ENCODE peak calls at places on chromosomes 16 and 17, in five cellular contexts. One of them, this sample, is unnamed.

GRCh38 chr16:996672-997071 is 15.1 kb downstream of the SOX8 start:
- DNase-seq in spleen: no peak
- DNase-seq in CD4-positive, CD25-positive, alpha-beta regulatory T cell: no peak
- DNase-seq in neuronal stem cell: no peak
- DNase-seq in ascending aorta: no peak
- DNase-seq in this sample: no peak

GRCh38 chr17:4057731-4058130 is 85.1 kb downstream of the ZZEF1 start:
- DNase-seq in spleen: no peak
- DNase-seq in ascending aorta: no peak
- DNase-seq in neuronal stem cell: no peak
- DNase-seq in CD4-positive, CD25-positive, alpha-beta regulatory T cell: no peak
- DNase-seq in this sample: no peak

GRCh38 chr16:74575805-74576643 is 30.9 kb downstream of the GLG1 start:
- DNase-seq in ascending aorta: no peak
- DNase-seq in spleen: no peak
- DNase-seq in CD4-positive, CD25-positive, alpha-beta regulatory T cell: no peak
- DNase-seq in neuronal stem cell: no peak
- DNase-seq in this sample: peak; percentile 73

GRCh38 chr17:7883781-7884386 is 4.7 kb upstream of the CHD3 start:
- DNase-seq in neuronal stem cell: no peak
- DNase-seq in CD4-positive, CD25-positive, alpha-beta regulatory T cell: peak; percentile 46
- DNase-seq in spleen: no peak
- DNase-seq in ascending aorta: no peak
- DNase-seq in this sample: no peak

GRCh38 chr16:87297918-87298631 is 19.1 kb downstream of the C16orf95 start:
- DNase-seq in CD4-positive, CD25-positive, alpha-beta regulatory T cell: no peak
- DNase-seq in ascending aorta: no peak
- DNase-seq in neuronal stem cell: peak; percentile 63
- DNase-seq in spleen: peak; percentile 70
- DNase-seq in this sample: no peak

GRCh38 chr16:84851192-84852127 is 31.7 kb downstream of the CRISPLD2 start:
- DNase-seq in neuronal stem cell: no peak
- DNase-seq in spleen: no peak
- DNase-seq in CD4-positive, CD25-positive, alpha-beta regulatory T cell: no peak
- DNase-seq in ascending aorta: no peak
- DNase-seq in this sample: peak; percentile 88

GRCh38 chr17:68074279-68074678 is 38.7 kb downstream of the KPNA2 start:
- DNase-seq in CD4-positive, CD25-positive, alpha-beta regulatory T cell: no peak
- DNase-seq in neuronal stem cell: no peak
- DNase-seq in spleen: peak; percentile 2
- DNase-seq in ascending aorta: no peak
- DNase-seq in this sample: no peak

GRCh38 chr16:68711421-68712139 is 25.5 kb upstream of the CDH1 start:
- DNase-seq in spleen: no peak
- DNase-seq in ascending aorta: no peak
- DNase-seq in CD4-positive, CD25-positive, alpha-beta regulatory T cell: no peak
- DNase-seq in neuronal stem cell: no peak
- DNase-seq in this sample: no peak

GRCh38 chr16:56689171-56689570 is 6.9 kb downstream of the MT1X start:
- DNase-seq in CD4-positive, CD25-positive, alpha-beta regulatory T cell: no peak
- DNase-seq in neuronal stem cell: no peak
- DNase-seq in ascending aorta: no peak
- DNase-seq in spleen: no peak
- DNase-seq in this sample: no peak

GRCh38 chr17:42623732-42624596 is 14.5 kb downstream of the TUBG1 start:
- DNase-seq in CD4-positive, CD25-positive, alpha-beta regulatory T cell: no peak
- DNase-seq in neuronal stem cell: no peak
- DNase-seq in spleen: no peak
- DNase-seq in ascending aorta: no peak
- DNase-seq in this sample: no peak

GRCh38 chr17:81337449-81337848 is 42.3 kb upstream of the SLC38A10 start:
- DNase-seq in neuronal stem cell: no peak
- DNase-seq in spleen: peak; percentile 76
- DNase-seq in ascending aorta: no peak
- DNase-seq in CD4-positive, CD25-positive, alpha-beta regulatory T cell: no peak
- DNase-seq in this sample: no peak

GRCh38 chr17:11278984-11279270 is 37.9 kb downstream of the SHISA6 start:
- DNase-seq in neuronal stem cell: no peak
- DNase-seq in CD4-positive, CD25-positive, alpha-beta regulatory T cell: no peak
- DNase-seq in spleen: no peak
- DNase-seq in ascending aorta: no peak
- DNase-seq in this sample: no peak

GRCh38 chr16:89422527-89422904 is 67.8 kb downstream of the ANKRD11 start:
- DNase-seq in neuronal stem cell: no peak
- DNase-seq in CD4-positive, CD25-positive, alpha-beta regulatory T cell: no peak
- DNase-seq in spleen: no peak
- DNase-seq in ascending aorta: peak; percentile 79
- DNase-seq in this sample: no peak

GRCh38 chr16:10579965-10580918 is at the start of gene EMP2:
- DNase-seq in ascending aorta: peak; percentile 90
- DNase-seq in neuronal stem cell: peak; percentile 75
- DNase-seq in CD4-positive, CD25-positive, alpha-beta regulatory T cell: no peak
- DNase-seq in spleen: peak; percentile 78
- DNase-seq in this sample: peak; percentile 73

GRCh38 chr16:53099318-53100130 is 44.7 kb downstream of the CHD9 start:
- DNase-seq in neuronal stem cell: peak; percentile 85
- DNase-seq in spleen: peak; percentile 91
- DNase-seq in ascending aorta: peak; percentile 96
- DNase-seq in CD4-positive, CD25-positive, alpha-beta regulatory T cell: peak; percentile 34
- DNase-seq in this sample: peak; percentile 99

GRCh38 chr16:54009464-54010176 is 277.0 kb downstream of the IRX3 start:
- DNase-seq in spleen: no peak
- DNase-seq in neuronal stem cell: no peak
- DNase-seq in CD4-positive, CD25-positive, alpha-beta regulatory T cell: no peak
- DNase-seq in ascending aorta: no peak
- DNase-seq in this sample: no peak

GRCh38 chr16:68374251-68374805 is 63.5 kb downstream of the PRMT7 start:
- DNase-seq in spleen: no peak
- DNase-seq in ascending aorta: no peak
- DNase-seq in CD4-positive, CD25-positive, alpha-beta regulatory T cell: no peak
- DNase-seq in neuronal stem cell: no peak
- DNase-seq in this sample: no peak

GRCh38 chr16:634996-635395 is 1.1 kb downstream of the METTL26 start:
- DNase-seq in ascending aorta: no peak
- DNase-seq in spleen: peak; percentile 82
- DNase-seq in neuronal stem cell: no peak
- DNase-seq in CD4-positive, CD25-positive, alpha-beta regulatory T cell: no peak
- DNase-seq in this sample: no peak

GRCh38 chr16:52861614-52862022 is 191.1 kb downstream of the CHD9NB start:
- DNase-seq in neuronal stem cell: peak; percentile 51
- DNase-seq in CD4-positive, CD25-positive, alpha-beta regulatory T cell: no peak
- DNase-seq in spleen: no peak
- DNase-seq in ascending aorta: no peak
- DNase-seq in this sample: no peak

GRCh38 chr17:29747660-29748059 is 124.9 kb upstream of the CORO6 start:
- DNase-seq in spleen: no peak
- DNase-seq in neuronal stem cell: no peak
- DNase-seq in ascending aorta: no peak
- DNase-seq in CD4-positive, CD25-positive, alpha-beta regulatory T cell: no peak
- DNase-seq in this sample: no peak

GRCh38 chr16:81807767-81808166 is 28.7 kb downstream of the PLCG2 start:
- DNase-seq in CD4-positive, CD25-positive, alpha-beta regulatory T cell: no peak
- DNase-seq in neuronal stem cell: no peak
- DNase-seq in spleen: no peak
- DNase-seq in ascending aorta: no peak
- DNase-seq in this sample: no peak

GRCh38 chr16:81810894-81811538 is 31.9 kb downstream of the PLCG2 start:
- DNase-seq in neuronal stem cell: no peak
- DNase-seq in spleen: no peak
- DNase-seq in ascending aorta: no peak
- DNase-seq in CD4-positive, CD25-positive, alpha-beta regulatory T cell: no peak
- DNase-seq in this sample: no peak

GRCh38 chr16:81809567-81809966 is 30.5 kb downstream of the PLCG2 start:
- DNase-seq in neuronal stem cell: no peak
- DNase-seq in ascending aorta: no peak
- DNase-seq in CD4-positive, CD25-positive, alpha-beta regulatory T cell: no peak
- DNase-seq in spleen: no peak
- DNase-seq in this sample: no peak

GRCh38 chr16:81808933-81809480 is 29.9 kb downstream of the PLCG2 start:
- DNase-seq in spleen: peak; percentile 85
- DNase-seq in neuronal stem cell: no peak
- DNase-seq in ascending aorta: no peak
- DNase-seq in CD4-positive, CD25-positive, alpha-beta regulatory T cell: no peak
- DNase-seq in this sample: no peak

DNA sequence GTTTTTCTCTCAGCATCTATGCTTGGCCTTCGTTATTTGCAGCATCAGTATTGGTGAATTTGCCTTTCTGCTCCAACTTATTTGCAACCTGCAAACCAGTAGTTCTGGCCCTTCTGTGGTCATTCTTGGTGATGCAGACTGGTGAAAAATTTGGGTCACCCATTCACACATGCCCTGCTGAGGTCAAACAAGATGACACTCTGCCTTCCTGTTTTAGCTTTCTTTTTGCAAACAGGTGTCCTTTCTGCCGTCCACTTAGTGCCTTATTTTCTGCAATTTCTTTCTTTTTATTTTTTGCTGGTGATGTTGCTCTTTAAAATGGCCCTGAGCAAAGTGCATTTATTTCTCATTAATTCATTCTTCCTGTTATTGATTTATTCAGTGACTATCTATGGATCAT is 31.3 kb downstream of the PLCG2 start:
- DNase-seq in neuronal stem cell: no peak
- DNase-seq in ascending aorta: no peak
- DNase-seq in CD4-positive, CD25-positive, alpha-beta regulatory T cell: no peak
- DNase-seq in spleen: no peak
- DNase-seq in this sample: no peak
- H3K36me3 ChIP-seq in neuronal stem cell: no peaks in the 10 kb centered on the region
- H3K36me3 ChIP-seq in ascending aorta: no peaks in the 10 kb centered on the region
- H3K36me3 ChIP-seq in CD4-positive, CD25-positive, alpha-beta regulatory T cell: no peaks in the 10 kb centered on the region
- H3K36me3 ChIP-seq in spleen: no peaks in the 10 kb centered on the region
- H3K36me3 ChIP-seq in this sample: no peaks in the 10 kb centered on the region

GRCh38 chr16:24849641-24850040 is 3.9 kb downstream of the SLC5A11 start:
- DNase-seq in spleen: no peak
- DNase-seq in ascending aorta: no peak
- DNase-seq in CD4-positive, CD25-positive, alpha-beta regulatory T cell: no peak
- DNase-seq in neuronal stem cell: no peak
- DNase-seq in this sample: no peak

GRCh38 chr16:24853169-24853824 is 7.5 kb downstream of the SLC5A11 start:
- DNase-seq in neuronal stem cell: no peak
- DNase-seq in spleen: no peak
- DNase-seq in CD4-positive, CD25-positive, alpha-beta regulatory T cell: no peak
- DNase-seq in ascending aorta: no peak
- DNase-seq in this sample: no peak

GRCh38 chr16:24850289-24850931 is 4.6 kb downstream of the SLC5A11 start:
- DNase-seq in spleen: no peak
- DNase-seq in ascending aorta: no peak
- DNase-seq in CD4-positive, CD25-positive, alpha-beta regulatory T cell: no peak
- DNase-seq in neuronal stem cell: no peak
- DNase-seq in this sample: no peak

GRCh38 chr16:24852281-24852721 is 6.5 kb downstream of the SLC5A11 start:
- DNase-seq in neuronal stem cell: no peak
- DNase-seq in ascending aorta: no peak
- DNase-seq in CD4-positive, CD25-positive, alpha-beta regulatory T cell: no peak
- DNase-seq in spleen: no peak
- DNase-seq in this sample: no peak

DNA sequence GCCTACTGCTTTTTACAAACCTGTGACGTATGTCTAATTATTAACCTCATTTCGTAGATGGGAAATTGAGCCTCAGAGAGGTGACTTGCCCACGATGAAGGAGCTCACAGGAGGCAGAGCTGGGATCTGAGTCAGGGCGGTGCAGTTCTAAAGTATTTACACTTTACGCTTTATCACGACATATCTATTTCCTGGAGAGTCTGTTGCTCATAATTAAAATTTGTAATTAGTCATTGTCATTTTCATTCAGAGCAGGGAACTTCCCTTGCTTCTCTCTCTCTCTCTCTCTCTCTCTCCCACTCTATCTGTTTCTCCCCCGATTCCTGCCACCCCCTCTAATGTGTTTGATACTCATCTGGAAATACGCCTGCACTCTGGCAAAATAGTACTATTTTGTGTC is 5.9 kb downstream of the SLC5A11 start:
- DNase-seq in spleen: no peak
- DNase-seq in CD4-positive, CD25-positive, alpha-beta regulatory T cell: no peak
- DNase-seq in ascending aorta: no peak
- DNase-seq in neuronal stem cell: no peak
- DNase-seq in this sample: no peak
- H3K36me3 ChIP-seq in spleen: no peaks in the 10 kb centered on the region
- H3K36me3 ChIP-seq in CD4-positive, CD25-positive, alpha-beta regulatory T cell: no peaks in the 10 kb centered on the region
- H3K36me3 ChIP-seq in ascending aorta: no peaks in the 10 kb centered on the region
- H3K36me3 ChIP-seq in neuronal stem cell: no peaks in the 10 kb centered on the region
- H3K36me3 ChIP-seq in this sample: no peaks in the 10 kb centered on the region

DNA sequence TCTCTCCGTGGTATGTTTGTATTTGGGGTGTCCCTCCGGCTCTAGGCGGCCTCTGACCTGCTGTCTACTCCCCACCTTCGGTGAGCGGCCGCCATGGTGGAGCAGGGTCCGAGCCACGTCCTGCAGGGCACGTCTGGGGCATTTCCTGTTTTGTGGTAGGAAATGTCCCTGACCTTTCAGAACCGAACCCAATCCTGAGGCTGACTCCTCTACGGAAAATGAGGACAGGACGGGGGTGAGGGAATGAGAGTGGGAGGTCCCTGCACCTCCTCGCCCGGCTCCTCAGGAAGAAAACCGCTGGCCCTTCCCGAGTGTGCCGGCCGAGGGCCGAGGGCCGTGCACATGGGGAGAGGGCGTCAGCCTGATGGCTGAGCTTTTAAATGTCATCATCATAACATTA is 45.8 kb downstream of the WDR45B start:
- DNase-seq in spleen: no peak
- DNase-seq in ascending aorta: no peak
- DNase-seq in neuronal stem cell: no peak
- DNase-seq in CD4-positive, CD25-positive, alpha-beta regulatory T cell: no peak
- DNase-seq in this sample: no peak
- H3K36me3 ChIP-seq in spleen: peaks cover 20% of the 10 kb centered on the region
- H3K36me3 ChIP-seq in ascending aorta: peaks cover 75% of the 10 kb centered on the region
- H3K36me3 ChIP-seq in neuronal stem cell: peaks cover 61% of the 10 kb centered on the region
- H3K36me3 ChIP-seq in CD4-positive, CD25-positive, alpha-beta regulatory T cell: peaks cover 56% of the 10 kb centered on the region
- H3K36me3 ChIP-seq in this sample: peaks cover 22% of the 10 kb centered on the region

GRCh38 chr16:50679266-50679665 is 1.8 kb downstream of the SNX20 start:
- DNase-seq in CD4-positive, CD25-positive, alpha-beta regulatory T cell: no peak
- DNase-seq in spleen: peak; percentile 83
- DNase-seq in ascending aorta: no peak
- DNase-seq in neuronal stem cell: no peak
- DNase-seq in this sample: no peak

GRCh38 chr16:50677351-50677750 is 3.8 kb downstream of the SNX20 start:
- DNase-seq in neuronal stem cell: no peak
- DNase-seq in CD4-positive, CD25-positive, alpha-beta regulatory T cell: no peak
- DNase-seq in ascending aorta: no peak
- DNase-seq in spleen: peak; percentile 73
- DNase-seq in this sample: no peak

GRCh38 chr16:50679676-50680555 is 1.2 kb downstream of the SNX20 start:
- DNase-seq in neuronal stem cell: no peak
- DNase-seq in spleen: peak; percentile 69
- DNase-seq in ascending aorta: no peak
- DNase-seq in CD4-positive, CD25-positive, alpha-beta regulatory T cell: no peak
- DNase-seq in this sample: no peak

GRCh38 chr16:50680907-50681885 is at the start of gene SNX20:
- DNase-seq in neuronal stem cell: no peak
- DNase-seq in spleen: peak; percentile 93
- DNase-seq in ascending aorta: no peak
- DNase-seq in CD4-positive, CD25-positive, alpha-beta regulatory T cell: peak; percentile 80
- DNase-seq in this sample: no peak

DNA sequence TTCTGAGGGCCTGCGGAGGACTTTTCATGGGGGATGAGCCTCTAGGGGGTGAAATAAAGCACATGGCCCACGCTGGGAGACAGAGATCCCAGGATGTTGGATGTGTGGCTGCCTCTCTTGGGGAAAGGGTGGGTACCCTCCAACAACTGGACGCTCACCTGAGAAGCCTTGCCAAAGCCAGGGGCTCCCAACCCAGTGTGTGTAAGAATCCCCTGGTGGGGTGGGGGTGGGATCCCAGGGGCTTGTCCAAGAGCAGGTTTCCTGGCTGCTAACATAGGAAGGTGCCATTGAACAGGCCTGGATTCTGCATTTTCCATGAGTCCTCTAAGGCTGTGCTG is 587 bp downstream of the SNX20 start:
- DNase-seq in ascending aorta: no peak
- DNase-seq in spleen: peak; percentile 74
- DNase-seq in CD4-positive, CD25-positive, alpha-beta regulatory T cell: no peak
- DNase-seq in neuronal stem cell: no peak
- DNase-seq in this sample: no peak
- H3K36me3 ChIP-seq in ascending aorta: no peaks in the 10 kb centered on the region
- H3K36me3 ChIP-seq in spleen: peaks cover 19% of the 10 kb centered on the region
- H3K36me3 ChIP-seq in CD4-positive, CD25-positive, alpha-beta regulatory T cell: peaks cover 38% of the 10 kb centered on the region
- H3K36me3 ChIP-seq in neuronal stem cell: no peaks in the 10 kb centered on the region
- H3K36me3 ChIP-seq in this sample: no peaks in the 10 kb centered on the region

This sample was measured in thyroid gland.